ENCODE peak calls at places on chromosomes 12 and 14, in nine cellular contexts. J, Y, N, G, A, W, E, D and I are unnamed samples.
A peak's percentile ranks its signal among the peaks of the same experiment; 100 is the strongest.

GRCh38 chr12:108060054-108060453 is 69.0 kb upstream of the WSCD2 start:
- DNase-seq in J (no peak), D (no peak), N (no peak), G (no peak), Y (no peak), W (no peak), E (no peak), A (peak; percentile 17), I (no peak)

GRCh38 chr12:55659486-55660385 is 23.0 kb downstream of the OR10P1 start:
- DNase-seq in D (peak; percentile 61), Y (no peak), N (no peak), E (peak; percentile 5), A (peak; percentile 22), G (no peak), J (peak; percentile 66), W (no peak), I (peak; percentile 74)

GRCh38 chr12:32305163-32305562 is 94.2 kb upstream of the FGD4 start:
- DNase-seq in G (no peak), J (no peak), D (peak; percentile 49), Y (no peak), E (peak; percentile 24), A (no peak), N (no peak), W (no peak), I (peak; percentile 54)

GRCh38 chr14:80606347-80606772 is 335.2 kb downstream of the CEP128 start:
- DNase-seq in J (no peak), Y (no peak), D (no peak), G (no peak), W (no peak), A (no peak), E (no peak), N (peak; percentile 47), I (no peak)

GRCh38 chr14:99382781-99383456 is 97.7 kb downstream of the SETD3 start:
- DNase-seq in N (no peak), G (no peak), W (no peak), Y (no peak), D (no peak), A (no peak), J (peak; percentile 72), E (no peak), I (no peak)

GRCh38 chr14:65286443-65286842 is 126.1 kb upstream of the FUT8 start:
- DNase-seq in Y (no peak), W (no peak), N (no peak), A (no peak), E (peak; percentile 10), G (no peak), D (peak; percentile 93), J (no peak), I (peak; percentile 42)

GRCh38 chr12:96617178-96617577 is 127.8 kb downstream of the CFAP54 start:
- DNase-seq in J (no peak), G (no peak), N (no peak), W (no peak), D (peak; percentile 5), Y (no peak), A (no peak), E (no peak), I (no peak)

GRCh38 chr12:125079943-125080645 is 14.9 kb downstream of the AACS start:
- DNase-seq in Y (no peak), G (peak; percentile 53), J (no peak), D (no peak), E (peak; percentile 75), N (no peak), W (no peak), A (no peak), I (peak; percentile 71)

GRCh38 chr12:68933564-68933893 is 558 bp upstream of the CPM start:
- DNase-seq in E (no peak), Y (no peak), D (no peak), N (no peak), W (no peak), J (no peak), G (peak; percentile 18), A (no peak), I (no peak)

GRCh38 chr12:114450019-114450418 is 44.1 kb upstream of the TBX5 start:
- DNase-seq in W (no peak), N (no peak), J (no peak), G (no peak), E (no peak), D (no peak), A (no peak), Y (no peak), I (no peak)

GRCh38 chr12:114450511-114451300 is 44.8 kb upstream of the TBX5 start:
- DNase-seq in J (no peak), D (no peak), N (no peak), Y (no peak), W (no peak), E (no peak), G (no peak), A (no peak), I (no peak)

GRCh38 chr12:114447799-114448617 is 42.1 kb upstream of the TBX5 start:
- DNase-seq in A (no peak), W (no peak), E (no peak), J (no peak), Y (no peak), D (no peak), G (no peak), N (no peak), I (no peak)

GRCh38 chr12:114447274-114447716 is 41.4 kb upstream of the TBX5 start:
- DNase-seq in G (no peak), Y (no peak), A (no peak), J (no peak), D (no peak), E (no peak), N (no peak), W (no peak), I (no peak)

DNA sequence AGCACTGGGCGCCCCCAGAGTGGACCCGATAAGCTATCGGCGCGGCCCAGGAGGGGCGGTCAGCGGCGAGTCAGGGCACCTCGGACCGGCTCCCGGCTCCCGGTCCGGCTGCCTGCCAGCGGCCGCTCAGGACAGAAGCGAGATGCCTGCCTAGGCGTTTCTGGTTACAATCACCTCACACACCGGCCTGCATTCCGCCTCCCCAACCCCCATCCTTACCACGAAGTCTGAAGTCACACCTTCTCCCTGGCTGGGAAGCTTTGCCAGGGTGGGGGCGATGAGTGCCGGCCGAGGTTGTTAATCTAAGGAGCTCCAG is 42.6 kb upstream of the TBX5 start:
- DNase-seq in W (no peak), A (no peak), D (no peak), N (no peak), E (no peak), J (no peak), Y (no peak), G (no peak), I (no peak)
- H3K4me3 ChIP-seq in W (no peak overlapping the region), A (no peak overlapping the region), D (no peak overlapping the region), N (no peak overlapping the region), E (no peak overlapping the region), J (no peak overlapping the region), Y (no peak overlapping the region), G (no peak overlapping the region), I (no peak overlapping the region)

GRCh38 chr12:26122681-26123481 is 2.0 kb downstream of the BHLHE41 start:
- DNase-seq in N (no peak), J (peak; percentile 74), D (no peak), A (peak; percentile 81), G (peak; percentile 75), E (peak; percentile 83), Y (peak; percentile 69), W (peak; percentile 76), I (peak; percentile 86)
- TF ChIP-seq CTCF in N (peak; percentile 51), J (peak; percentile 61), D (no peak), A (peak; percentile 20), G (no peak), E (peak; percentile 52), Y (no peak), W (peak; percentile 10), I (peak; percentile 44)

DNA sequence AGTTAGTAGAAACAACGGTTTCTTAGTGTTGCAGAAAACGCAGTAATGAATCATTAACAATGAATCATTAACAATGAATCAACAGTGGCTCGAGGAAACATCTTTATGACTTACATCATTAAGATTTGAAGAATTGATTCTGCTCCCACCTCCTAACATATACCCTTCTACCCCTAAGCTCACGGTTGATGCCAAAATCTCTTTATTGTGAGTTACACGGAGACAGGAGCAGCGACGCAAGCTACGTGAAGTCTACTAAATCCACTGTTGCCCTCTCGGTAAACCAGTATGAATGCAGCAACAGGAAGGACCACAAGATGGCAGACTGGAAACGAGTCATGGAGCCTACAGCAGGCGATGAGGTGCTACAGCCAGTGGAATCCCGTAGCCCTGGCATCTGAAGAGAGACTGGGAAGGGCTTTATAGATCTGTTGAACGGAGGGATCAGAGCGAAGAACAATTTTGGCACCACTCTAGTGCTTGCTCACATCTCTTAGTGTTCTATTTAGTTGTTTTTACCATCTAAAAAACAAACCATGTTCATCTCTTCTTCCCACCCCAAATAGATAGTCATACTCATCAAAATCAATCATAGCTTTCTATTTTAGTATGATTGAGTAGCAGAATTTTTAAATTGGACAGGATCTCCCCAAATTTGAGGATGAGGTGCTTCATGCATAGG is 332.7 kb downstream of the DUSP6 start:
- DNase-seq in A (peak; percentile 80), J (peak; percentile 88), Y (peak; percentile 70), W (peak; percentile 53), E (peak; percentile 79), G (peak; percentile 60), D (peak; percentile 64), N (peak; percentile 49), I (peak; percentile 85)
- H3K4me3 ChIP-seq in A (peak overlapping the region; percentile 23), J (peak overlapping the region; percentile 40), Y (no peak overlapping the region), W (no peak overlapping the region), E (peak overlapping the region; percentile 40), G (peak overlapping the region; percentile 40), D (no peak overlapping the region), N (peak overlapping the region; percentile 50), I (peak overlapping the region; percentile 41)

GRCh38 chr14:89933002-89933401 is 21.5 kb downstream of the EFCAB11 start:
- DNase-seq in D (no peak), E (no peak), N (no peak), G (no peak), W (no peak), Y (no peak), J (no peak), A (no peak), I (no peak)

GRCh38 chr14:89941830-89942377 is 12.6 kb downstream of the EFCAB11 start:
- DNase-seq in E (no peak), Y (no peak), W (no peak), J (no peak), N (no peak), A (no peak), D (no peak), G (no peak), I (no peak)

DNA sequence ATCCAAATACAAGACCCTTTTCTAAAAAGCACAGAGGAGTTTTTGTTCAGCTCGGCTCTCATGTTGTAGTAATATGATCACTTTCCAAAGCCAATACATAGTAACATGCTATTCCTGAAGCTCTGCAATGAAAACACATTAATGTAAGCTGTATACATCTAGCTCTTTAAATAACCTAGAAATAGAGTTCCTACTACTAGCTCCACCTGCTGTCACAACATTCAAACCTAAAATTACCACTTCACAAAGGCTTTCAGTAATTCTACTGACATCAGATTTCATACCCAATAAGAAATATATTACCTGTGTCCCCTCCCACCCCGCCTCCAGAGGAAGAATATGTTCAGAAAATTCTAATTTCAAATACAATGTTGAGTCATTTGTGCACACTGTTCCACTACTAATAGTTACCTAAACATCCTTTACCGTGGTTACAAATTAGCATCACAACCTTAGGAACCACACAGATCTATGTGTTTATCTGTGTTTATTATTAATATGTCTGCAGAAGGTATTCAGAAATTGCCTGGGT is 17.8 kb downstream of the EFCAB11 start:
- DNase-seq in D (no peak), Y (no peak), G (no peak), E (no peak), W (no peak), N (no peak), J (no peak), A (no peak), I (no peak)
- TF ChIP-seq CTCF in D (peak; percentile 60), Y (no peak), G (no peak), E (no peak), W (no peak), N (peak; percentile 30), J (peak; percentile 20), A (no peak), I (no peak)

GRCh38 chr12:89354630-89354931 is 2.3 kb upstream of the DUSP6 start:
- DNase-seq in A (no peak), W (no peak), G (no peak), Y (no peak), E (no peak), N (no peak), J (no peak), D (no peak), I (no peak)
- H3K4me3 ChIP-seq in A (peak overlapping the region; percentile 79), W (peak overlapping the region; percentile 36), G (peak overlapping the region; percentile 77), Y (peak overlapping the region; percentile 69), E (peak overlapping the region; percentile 93), N (peak overlapping the region; percentile 93), J (peak overlapping the region; percentile 100), D (peak overlapping the region; percentile 64), I (peak overlapping the region; percentile 74)